ENCODE peak calls at places on chromosomes 7 and 10, in four cellular contexts. Z is mesenchymal stem cell, D is aorta, R is sigmoid colon. X is an unnamed sample. For H3K36me3, the result is how much of the 10 kb centered on the place peaks cover.

GRCh38 chr7:711967-712600 is 14.4 kb upstream of the DNAAF5 start:
- DNase-seq in Z (no peak), D (no peak), R (peak), X (no peak)

GRCh38 chr7:150406565-150407421 is 27.7 kb downstream of the ZNF775 start:
- DNase-seq in Z (peak), D (no peak), R (peak), X (no peak)

GRCh38 chr7:156778668-156779067 is 114.3 kb downstream of the LMBR1 start:
- DNase-seq in Z (no peak), D (no peak), R (no peak), X (no peak)

GRCh38 chr7:106621393-106622132 is 39.4 kb downstream of the CCDC71L start:
- DNase-seq in Z (no peak), D (no peak), R (no peak), X (no peak)

GRCh38 chr10:25059990-25060389 is 43.6 kb downstream of the THNSL1 start:
- DNase-seq in Z (peak), D (peak), R (no peak), X (peak)

GRCh38 chr10:5860039-5860438 is 29.7 kb downstream of the ANKRD16 start:
- DNase-seq in Z (no peak), D (no peak), R (no peak), X (no peak)

GRCh38 chr10:85922363-85923129 is 444.0 kb downstream of the GRID1 start:
- DNase-seq in Z (no peak), D (no peak), R (no peak), X (no peak)

GRCh38 chr7:35026154-35026553 is 11.1 kb downstream of the DPY19L1 start:
- DNase-seq in Z (no peak), D (no peak), R (no peak), X (no peak)

GRCh38 chr7:5143106-5143505 is 46.9 kb upstream of the WIPI2 start:
- DNase-seq in Z (no peak), D (no peak), R (no peak), X (no peak)

GRCh38 chr10:95835911-95836310 is 71.9 kb upstream of the CC2D2B start:
- DNase-seq in Z (no peak), D (no peak), R (no peak), X (no peak)
- H3K27ac ChIP-seq in Z (no peak), D (no peak), R (no peak), X (no peak)

DNA sequence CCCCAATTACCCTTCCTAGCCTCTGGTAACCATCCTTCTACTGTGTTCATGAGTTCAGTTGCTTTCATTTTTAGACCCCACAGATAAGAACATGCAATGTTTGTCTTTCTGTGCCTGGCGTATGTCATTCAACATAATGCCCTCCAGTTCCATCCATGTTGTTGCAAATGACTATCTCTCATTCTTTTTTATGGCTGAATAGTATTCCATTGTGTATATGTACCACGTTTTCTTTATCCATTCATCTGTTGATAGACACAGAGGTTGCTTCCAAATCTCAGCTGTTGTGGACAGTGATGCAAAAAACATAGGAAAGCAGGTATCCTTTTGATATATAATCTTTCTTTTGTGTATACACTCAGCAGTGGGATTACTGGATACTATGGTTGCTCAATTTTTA is 51.2 kb downstream of the RAPGEF5 start:
- DNase-seq in Z (no peak), D (no peak), R (no peak), X (no peak)
- H3K36me3 ChIP-seq in Z (under half), D (under half), R (under half), X (under half)

DNA sequence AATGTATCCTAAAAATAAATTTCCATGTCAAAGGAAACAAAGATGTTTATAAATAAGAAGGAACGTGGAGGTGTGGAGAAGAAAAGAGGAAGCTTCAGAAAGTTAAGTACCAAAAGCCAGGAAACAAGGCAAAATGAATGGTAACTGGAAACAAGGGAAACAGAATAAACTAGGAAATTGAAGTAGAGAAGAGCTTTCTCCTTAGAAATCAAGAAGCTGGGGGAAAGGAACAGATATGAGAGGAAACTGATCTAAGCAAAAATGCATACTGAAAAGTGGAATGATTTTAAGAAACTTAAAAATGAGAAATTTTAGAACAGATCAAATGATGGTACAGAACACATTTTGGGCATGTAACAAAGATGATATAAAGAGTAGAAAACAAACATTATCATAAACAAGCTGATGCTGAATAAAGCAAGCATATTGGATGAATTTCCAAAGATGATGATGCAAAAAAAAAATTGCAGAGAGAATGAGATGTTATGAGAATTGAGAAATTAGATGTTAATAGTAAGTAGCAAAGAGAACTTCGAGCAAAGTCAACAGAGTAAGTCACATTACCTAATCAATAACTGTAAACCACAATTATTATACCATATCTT is 1.9 kb downstream of the BRAF start:
- DNase-seq in Z (no peak), D (no peak), R (no peak), X (no peak)
- H3K4me3 ChIP-seq in Z (peak), D (peak), R (peak), X (no peak)

DNA sequence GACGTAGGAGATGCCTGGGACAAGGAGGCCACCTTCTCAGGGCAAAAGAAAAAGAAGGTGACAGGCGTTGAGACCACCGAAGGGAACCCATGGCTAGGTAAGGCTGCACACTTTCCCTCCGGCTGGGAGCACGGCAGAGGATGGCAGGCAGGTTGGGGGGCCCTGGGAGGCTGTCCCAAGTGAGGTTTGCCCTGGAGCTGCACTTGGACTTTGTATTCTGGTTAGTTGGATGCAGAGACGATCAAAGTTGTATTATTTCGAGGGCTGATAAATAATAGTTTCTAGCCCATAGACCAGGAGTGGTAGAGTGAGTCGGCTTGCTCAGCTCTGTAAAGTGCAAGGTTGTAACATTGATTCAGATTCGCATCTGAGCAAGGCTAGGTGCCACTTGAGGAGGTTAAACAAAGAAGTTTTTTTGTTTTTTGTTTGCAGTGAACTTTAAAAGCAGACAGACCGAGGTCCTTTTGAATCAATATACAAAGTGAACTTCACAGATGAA is 608 bp downstream of the ENTPD7 start:
- DNase-seq in Z (peak), D (no peak), R (no peak), X (no peak)
- H3K27ac ChIP-seq in Z (peak), D (no peak), R (peak), X (peak)

DNA sequence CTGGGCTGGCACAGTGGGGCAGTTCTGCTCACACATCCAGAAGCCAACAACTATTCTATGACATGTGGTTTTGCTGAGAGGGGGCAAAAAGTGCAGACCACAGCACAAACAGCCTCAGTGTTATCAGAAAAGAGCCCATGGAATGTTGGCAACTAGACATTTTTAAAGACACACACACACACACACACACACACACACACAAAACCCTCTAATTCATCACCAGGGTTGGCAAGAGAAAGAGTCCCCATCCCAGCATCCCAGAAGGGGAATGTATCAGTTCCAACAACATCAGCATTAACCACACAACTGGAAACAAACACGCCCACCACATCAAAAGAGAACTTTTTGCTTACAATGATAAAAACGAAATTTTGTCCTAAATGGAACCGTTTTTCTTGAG is 117.0 kb downstream of the FGFR2 start:
- DNase-seq in Z (no peak), D (no peak), R (no peak), X (no peak)
- H3K36me3 ChIP-seq in Z (under half), D (under half), R (under half), X (under half)

DNA sequence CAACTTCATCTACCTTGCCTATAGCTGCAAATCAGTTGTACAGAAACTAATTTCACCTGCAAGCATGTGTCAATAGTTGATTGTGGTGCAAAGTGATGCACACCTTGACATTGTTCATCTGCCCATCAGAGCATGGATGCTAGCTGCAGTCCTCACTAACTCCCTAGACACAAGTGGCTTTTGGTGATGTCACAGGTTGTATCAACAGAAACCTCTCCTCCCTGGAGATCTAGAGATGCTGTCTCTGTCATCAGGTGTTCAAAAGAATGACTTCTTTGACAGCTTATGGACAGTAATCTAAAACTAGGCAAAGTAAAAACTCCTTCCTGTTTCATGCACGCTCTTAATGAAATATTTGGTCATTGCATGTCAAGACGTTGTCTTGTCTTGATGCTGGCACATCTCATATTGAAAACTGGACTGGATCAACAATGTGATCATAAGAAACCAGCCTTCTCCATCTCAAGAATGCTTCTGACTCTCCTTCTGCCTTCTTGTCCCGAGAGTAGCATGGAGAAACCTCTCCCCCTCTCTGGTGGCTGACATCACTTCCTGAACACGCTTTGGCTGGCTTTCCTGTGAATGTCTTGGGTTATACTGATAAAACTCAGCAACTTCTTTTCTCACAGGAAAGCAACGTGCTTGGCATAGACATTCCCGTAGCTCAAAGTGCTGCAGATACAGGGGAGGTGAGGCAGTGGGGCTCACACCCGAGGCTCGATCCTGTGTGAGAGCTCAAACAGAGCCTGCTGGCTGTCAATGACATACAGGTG is 176.2 kb upstream of the CDCA7L start:
- DNase-seq in Z (no peak), D (peak), R (no peak), X (peak)
- H3K4me3 ChIP-seq in Z (peak), D (no peak), R (no peak), X (no peak)

GRCh38 chr10:59965899-59966650 is 59.7 kb upstream of the CCDC6 start:
- DNase-seq in Z (no peak), D (no peak), R (no peak), X (no peak)
- H3K27ac ChIP-seq in Z (no peak), D (no peak), R (no peak), X (no peak)

DNA sequence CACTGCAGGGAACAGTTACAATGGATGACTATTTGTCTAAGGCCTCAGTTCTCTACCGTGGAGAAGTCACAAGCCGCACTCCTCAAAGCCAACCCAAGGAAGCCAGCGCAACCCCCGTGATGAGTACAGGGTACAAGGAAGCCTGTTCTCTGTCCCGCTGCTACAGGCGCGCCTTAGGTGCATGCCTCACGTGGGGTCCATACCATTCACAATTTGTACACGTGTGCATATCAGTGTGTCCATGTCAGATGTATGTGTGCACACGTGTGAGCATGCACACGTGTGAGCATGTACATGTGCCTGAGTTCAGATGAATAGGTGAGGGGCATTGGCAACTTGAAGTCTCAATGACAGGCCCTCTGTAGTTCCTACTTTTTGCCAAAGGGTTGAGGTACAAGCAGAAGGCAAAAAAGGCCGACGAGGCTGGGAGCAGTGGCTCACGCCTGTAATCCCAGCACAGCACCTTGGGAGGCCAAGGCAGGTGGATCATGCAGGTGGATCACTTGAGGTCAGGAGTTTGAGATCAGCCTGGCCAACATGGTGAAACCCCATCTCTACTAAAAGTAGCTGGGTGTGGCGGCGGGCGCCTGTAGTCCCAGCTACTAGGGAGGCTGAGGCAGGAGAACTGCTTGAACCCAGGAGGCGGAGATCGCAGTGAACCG is 62.8 kb downstream of the CTBP2 start:
- DNase-seq in Z (no peak), D (no peak), R (peak), X (no peak)
- H3K36me3 ChIP-seq in Z (under half), D (under half), R (under half), X (under half)

DNA sequence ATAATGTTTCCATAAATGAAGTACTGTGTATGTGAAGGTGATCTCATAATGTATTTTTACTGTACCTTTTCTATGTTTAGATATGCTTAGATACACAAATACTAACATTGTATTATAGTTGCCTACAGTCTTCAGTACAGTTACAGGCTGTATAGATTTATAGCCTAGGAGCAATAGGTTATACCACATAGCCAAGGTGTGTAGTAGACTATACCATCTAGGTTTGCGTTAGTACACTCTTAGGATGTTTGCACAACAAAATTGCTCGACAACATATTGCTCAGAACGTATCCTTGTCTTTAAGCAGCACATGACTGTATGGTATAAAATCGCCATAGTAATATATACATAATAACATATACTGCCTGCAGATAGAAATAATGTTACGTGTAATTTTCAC is 42.9 kb downstream of the WAC start:
- DNase-seq in Z (no peak), D (no peak), R (no peak), X (no peak)
- H3K4me3 ChIP-seq in Z (no peak), D (no peak), R (no peak), X (no peak)